ENCODE peak calls at places on chromosomes 7 and 10, in six cellular contexts. One of them, this sample, is unnamed.

GRCh38 chr10:15120523-15120922 is 23.4 kb downstream of the RPP38 start:
- DNase-seq in stimulated activated CD4-positive, alpha-beta T cell treated with anti-CD3 and anti-CD28 coated beads, Interleukin-1b, Interleukin-23, amount 100 ng/mL, for 1 hour: no peak
- DNase-seq in HuH-7: no peak
- DNase-seq in PC-3: peak; percentile 71
- DNase-seq in RWPE1: peak; percentile 78
- DNase-seq in cardiac muscle cell: no peak
- DNase-seq in this sample: no peak

GRCh38 chr10:100481462-100482081 is 18.8 kb downstream of the WNT8B start:
- DNase-seq in stimulated activated CD4-positive, alpha-beta T cell treated with anti-CD3 and anti-CD28 coated beads, Interleukin-1b, Interleukin-23, amount 100 ng/mL, for 1 hour: peak; percentile 92
- DNase-seq in HuH-7: peak; percentile 72
- DNase-seq in cardiac muscle cell: peak; percentile 83
- DNase-seq in RWPE1: peak; percentile 97
- DNase-seq in PC-3: peak; percentile 91
- DNase-seq in this sample: peak; percentile 87

GRCh38 chr10:89147256-89147655 is 59.9 kb downstream of the CH25H start:
- DNase-seq in PC-3: peak; percentile 54
- DNase-seq in RWPE1: peak; percentile 55
- DNase-seq in HuH-7: no peak
- DNase-seq in cardiac muscle cell: no peak
- DNase-seq in stimulated activated CD4-positive, alpha-beta T cell treated with anti-CD3 and anti-CD28 coated beads, Interleukin-1b, Interleukin-23, amount 100 ng/mL, for 1 hour: no peak
- DNase-seq in this sample: no peak

GRCh38 chr7:5704534-5704922 is 76.9 kb downstream of the RNF216 start:
- DNase-seq in PC-3: peak; percentile 87
- DNase-seq in RWPE1: peak; percentile 69
- DNase-seq in HuH-7: peak; percentile 64
- DNase-seq in cardiac muscle cell: peak; percentile 80
- DNase-seq in stimulated activated CD4-positive, alpha-beta T cell treated with anti-CD3 and anti-CD28 coated beads, Interleukin-1b, Interleukin-23, amount 100 ng/mL, for 1 hour: peak; percentile 54
- DNase-seq in this sample: peak; percentile 69

GRCh38 chr7:55641273-55641691 is 69.0 kb upstream of the VOPP1 start:
- DNase-seq in stimulated activated CD4-positive, alpha-beta T cell treated with anti-CD3 and anti-CD28 coated beads, Interleukin-1b, Interleukin-23, amount 100 ng/mL, for 1 hour: no peak
- DNase-seq in RWPE1: peak; percentile 65
- DNase-seq in PC-3: peak; percentile 87
- DNase-seq in HuH-7: peak; percentile 55
- DNase-seq in cardiac muscle cell: peak; percentile 74
- DNase-seq in this sample: peak; percentile 28

GRCh38 chr10:82942572-82943091 is 1067.6 kb downstream of the NRG3 start:
- DNase-seq in PC-3: no peak
- DNase-seq in stimulated activated CD4-positive, alpha-beta T cell treated with anti-CD3 and anti-CD28 coated beads, Interleukin-1b, Interleukin-23, amount 100 ng/mL, for 1 hour: no peak
- DNase-seq in HuH-7: no peak
- DNase-seq in RWPE1: no peak
- DNase-seq in cardiac muscle cell: no peak
- DNase-seq in this sample: no peak

GRCh38 chr7:130337410-130337971 is 7.1 kb upstream of the CPA5 start:
- DNase-seq in RWPE1: no peak
- DNase-seq in PC-3: no peak
- DNase-seq in cardiac muscle cell: no peak
- DNase-seq in stimulated activated CD4-positive, alpha-beta T cell treated with anti-CD3 and anti-CD28 coated beads, Interleukin-1b, Interleukin-23, amount 100 ng/mL, for 1 hour: no peak
- DNase-seq in HuH-7: no peak
- DNase-seq in this sample: no peak

GRCh38 chr10:21173433-21173963 is 276.4 kb upstream of the NEBL start:
- DNase-seq in RWPE1: no peak
- DNase-seq in stimulated activated CD4-positive, alpha-beta T cell treated with anti-CD3 and anti-CD28 coated beads, Interleukin-1b, Interleukin-23, amount 100 ng/mL, for 1 hour: no peak
- DNase-seq in HuH-7: no peak
- DNase-seq in PC-3: no peak
- DNase-seq in cardiac muscle cell: peak; percentile 50
- DNase-seq in this sample: peak; percentile 45

GRCh38 chr10:101053516-101053915 is 8.3 kb upstream of the KAZALD1 start:
- DNase-seq in RWPE1: no peak
- DNase-seq in PC-3: peak; percentile 19
- DNase-seq in HuH-7: no peak
- DNase-seq in cardiac muscle cell: no peak
- DNase-seq in stimulated activated CD4-positive, alpha-beta T cell treated with anti-CD3 and anti-CD28 coated beads, Interleukin-1b, Interleukin-23, amount 100 ng/mL, for 1 hour: no peak
- DNase-seq in this sample: no peak

This sample was measured in nephron progenitor cell.